ENCODE peak calls at places on chromosomes 3 and 15, in seven cellular contexts. M is psoas muscle, G is dorsolateral prefrontal cortex, V is right atrium auricular region, N is choroid plexus epithelial cell, D is heart right ventricle, Q is WTC11. E is an unnamed sample.

GRCh38 chr3:42503251-42503924 is 945 bp downstream of the VIPR1 start:
- DNase-seq in V (peak; percentile 50), Q (no peak), D (peak; percentile 1), N (no peak), G (no peak), M (no peak), E (no peak)

GRCh38 chr3:71684046-71684730 is 41.0 kb downstream of the EIF4E3 start:
- DNase-seq in D (no peak), N (no peak), M (no peak), G (no peak), V (no peak), Q (no peak), E (no peak)

GRCh38 chr3:128727485-128727884 is 1.5 kb downstream of the RAB7A start:
- DNase-seq in D (no peak), G (no peak), M (no peak), N (no peak), Q (no peak), V (no peak), E (no peak)

GRCh38 chr15:45101749-45102148 is 12.2 kb downstream of the DUOX2 start:
- DNase-seq in V (no peak), Q (no peak), M (no peak), N (no peak), G (no peak), D (no peak), E (no peak)

GRCh38 chr3:136109499-136109898 is 86.6 kb downstream of the MSL2 start:
- DNase-seq in D (no peak), N (no peak), G (no peak), M (no peak), V (no peak), Q (no peak), E (no peak)

GRCh38 chr15:47401427-47401826 is 315.9 kb upstream of the SEMA6D start:
- DNase-seq in G (no peak), V (no peak), Q (no peak), N (no peak), M (no peak), D (no peak), E (no peak)

GRCh38 chr3:158672293-158673176 is at the start of gene LXN:
- DNase-seq in V (peak; percentile 79), N (peak; percentile 95), D (peak; percentile 82), M (peak; percentile 81), Q (peak; percentile 95), G (peak; percentile 49), E (no peak)

GRCh38 chr3:88195951-88196434 is 46.2 kb downstream of the C3orf38 start:
- DNase-seq in N (peak; percentile 75), V (no peak), G (no peak), M (no peak), Q (no peak), D (no peak), E (no peak)

GRCh38 chr15:31516874-31517273 is 190.2 kb downstream of the KLF13 start:
- DNase-seq in N (no peak), Q (no peak), D (no peak), G (no peak), M (no peak), V (peak; percentile 30), E (no peak)

GRCh38 chr15:48433226-48433886 is 102.1 kb downstream of the DUT start:
- DNase-seq in N (no peak), V (no peak), G (no peak), M (no peak), D (no peak), Q (no peak), E (no peak)

GRCh38 chr3:168620854-168621253 is 525.1 kb upstream of the GOLIM4 start:
- DNase-seq in N (peak; percentile 22), Q (peak; percentile 70), D (no peak), G (peak; percentile 60), V (no peak), M (no peak), E (no peak)

GRCh38 chr15:95432878-95433405 is 897.6 kb upstream of the NR2F2 start:
- DNase-seq in N (no peak), M (no peak), D (no peak), V (no peak), Q (no peak), G (no peak), E (no peak)

GRCh38 chr3:133301731-133302130 is 98.1 kb upstream of the BFSP2 start:
- DNase-seq in D (no peak), N (no peak), V (no peak), G (no peak), Q (no peak), M (no peak), E (no peak)

GRCh38 chr3:97956051-97956450 is 16.2 kb downstream of the RIOX2 start:
- DNase-seq in N (no peak), M (no peak), V (no peak), Q (no peak), G (no peak), D (no peak), E (no peak)

GRCh38 chr15:69280783-69281182 is 17.9 kb upstream of the PAQR5 start:
- DNase-seq in Q (no peak), G (no peak), V (no peak), D (no peak), M (no peak), N (peak; percentile 30), E (no peak)

GRCh38 chr3:46576-46975 is 150.0 kb upstream of the CHL1 start:
- DNase-seq in Q (no peak), V (no peak), D (no peak), G (no peak), M (no peak), N (no peak), E (no peak)

GRCh38 chr3:112610121-112610520 is 30.8 kb downstream of the CCDC80 start:
- DNase-seq in D (no peak), G (no peak), V (no peak), Q (no peak), N (peak; percentile 67), M (no peak), E (no peak)

GRCh38 chr3:23546186-23546585 is 259.6 kb upstream of the UBE2E1 start:
- DNase-seq in N (no peak), G (no peak), Q (no peak), M (no peak), V (no peak), D (no peak), E (no peak)

GRCh38 chr15:87777054-87777498 is 479.5 kb downstream of the NTRK3 start:
- DNase-seq in V (peak; percentile 65), N (peak; percentile 84), Q (no peak), M (no peak), G (no peak), D (peak; percentile 19), E (no peak)

GRCh38 chr3:72334681-72335457 is 513.4 kb downstream of the SHQ1 start:
- DNase-seq in N (no peak), G (peak; percentile 89), V (no peak), D (no peak), Q (no peak), M (no peak), E (no peak)

GRCh38 chr15:48617619-48618018 is 27.9 kb downstream of the FBN1 start:
- DNase-seq in Q (no peak), M (no peak), N (peak; percentile 99), G (no peak), V (peak; percentile 76), D (peak; percentile 25), E (no peak)

DNA sequence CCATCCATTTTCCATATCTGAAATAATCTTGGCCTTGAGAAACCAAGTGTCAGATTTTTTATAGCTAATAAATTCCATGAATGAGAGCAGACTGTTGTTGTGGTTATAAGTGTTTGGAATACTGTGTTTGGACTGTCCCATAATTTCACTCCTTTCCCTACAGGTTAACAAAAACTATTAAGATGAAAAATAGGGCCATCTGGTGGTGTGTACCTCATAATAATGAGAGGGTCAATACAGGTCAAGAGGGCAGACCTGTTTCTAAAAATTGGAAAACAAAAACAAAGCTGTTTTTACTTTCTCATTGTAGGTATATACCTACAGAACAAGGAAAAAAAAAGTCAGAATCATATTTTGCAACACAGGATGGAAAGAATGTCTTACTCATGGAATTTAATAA is 553.8 kb upstream of the SGO1 start:
- DNase-seq in M (no peak), Q (no peak), G (no peak), V (no peak), D (no peak), N (no peak), E (no peak)
- TF ChIP-seq CTCF in M (peak; percentile 32), Q (no peak), G (no peak), V (no peak), D (peak; percentile 14), N (no peak), E (no peak)

DNA sequence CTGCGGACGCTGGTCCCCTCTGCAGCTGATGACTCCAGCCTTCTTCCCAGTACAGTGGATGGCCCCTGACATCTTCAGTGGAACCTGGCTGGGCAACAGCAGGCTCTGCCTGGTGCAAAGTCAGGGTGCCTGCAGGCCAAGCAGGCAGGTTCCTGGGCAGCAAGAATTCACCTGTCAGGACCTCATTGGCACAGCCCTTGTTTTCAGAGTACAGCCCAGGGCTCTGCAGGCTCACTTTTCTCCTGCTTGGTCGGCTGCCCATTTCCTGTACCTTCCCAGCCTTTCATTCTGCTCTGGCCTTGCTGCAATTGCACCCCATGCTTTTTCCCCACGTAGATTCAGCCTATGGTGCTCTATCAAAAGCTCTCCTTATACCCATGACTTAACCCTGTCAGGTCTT is 56.0 kb downstream of the LRTM1 start:
- DNase-seq in V (no peak), Q (no peak), M (no peak), G (no peak), D (no peak), N (no peak), E (no peak)
- TF ChIP-seq CTCF in V (no peak), Q (no peak), M (no peak), G (no peak), D (no peak), N (no peak), E (no peak)

DNA sequence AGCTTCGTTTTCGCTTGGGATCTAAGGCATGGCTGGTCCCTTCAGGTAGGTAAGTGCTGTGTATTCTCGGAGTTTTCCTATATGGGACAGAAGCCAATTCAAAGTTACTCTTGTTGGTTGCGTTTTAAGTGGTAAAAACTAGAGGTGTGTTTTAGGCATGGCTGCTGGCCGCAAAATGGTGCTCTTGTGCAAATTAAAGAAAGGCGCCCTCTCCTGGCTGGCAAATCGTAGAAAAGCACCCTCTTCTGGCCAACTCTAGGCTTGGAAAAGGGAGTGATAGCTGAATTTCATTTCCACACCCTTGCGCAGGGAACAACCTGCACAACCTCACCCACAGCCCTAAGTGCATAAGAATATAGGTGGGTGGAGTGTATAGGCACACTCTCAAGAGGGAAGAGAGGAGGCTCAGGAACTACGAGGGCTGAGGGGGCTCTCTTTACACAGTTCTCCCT is 23.5 kb downstream of the DRD3 start:
- DNase-seq in N (peak; percentile 41), D (peak; percentile 8), M (no peak), G (no peak), V (no peak), Q (peak; percentile 55), E (no peak)
- TF ChIP-seq CTCF in N (peak; percentile 77), D (no peak), M (peak; percentile 21), G (peak; percentile 27), V (peak; percentile 22), Q (peak; percentile 40), E (peak; percentile 65)

DNA sequence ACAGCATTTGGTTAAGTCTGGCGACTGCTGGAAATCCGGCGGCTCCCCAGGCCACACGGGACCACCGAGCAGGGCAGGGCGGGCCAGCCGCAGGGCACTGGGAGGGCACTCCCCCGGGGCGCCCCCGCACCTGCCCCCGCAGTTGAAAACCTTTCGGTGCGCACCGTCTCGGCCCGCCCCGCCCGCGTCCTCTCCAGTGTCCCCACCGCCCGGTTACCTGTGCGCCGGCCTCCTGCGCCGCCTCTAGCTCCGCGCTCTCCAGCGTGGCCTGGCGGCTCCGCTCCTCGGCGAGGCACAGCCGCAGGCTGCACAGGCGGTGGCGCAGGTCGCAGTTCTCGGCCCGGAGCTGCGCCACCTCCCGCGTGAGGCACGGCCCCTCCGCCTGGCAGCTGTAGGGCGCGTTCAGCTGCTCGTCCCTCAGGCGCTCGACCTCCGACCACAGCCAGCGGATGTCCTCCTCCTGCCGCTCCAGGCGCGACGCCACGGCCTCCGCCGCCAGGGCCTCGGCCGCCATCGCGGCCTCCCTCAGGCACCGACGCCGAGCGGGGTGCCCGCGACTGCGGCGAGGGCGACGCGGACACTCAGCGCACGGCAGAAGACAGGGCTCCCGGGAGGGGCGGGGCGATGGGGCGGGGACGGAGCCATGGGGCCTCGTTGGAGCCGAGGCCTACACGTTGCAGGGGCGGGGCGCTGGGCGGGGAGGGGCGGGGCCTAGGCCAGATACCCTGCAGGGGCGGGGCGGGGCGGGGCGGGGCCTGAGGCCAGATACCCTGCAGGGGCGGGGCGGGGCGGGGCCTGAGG is at the start of gene TARS3:
- DNase-seq in N (peak; percentile 89), D (peak; percentile 95), M (peak; percentile 98), G (peak; percentile 93), V (peak; percentile 92), Q (peak; percentile 96), E (peak; percentile 82)
- TF ChIP-seq CTCF in N (no peak), D (no peak), M (no peak), G (no peak), V (no peak), Q (no peak), E (no peak)